ENCODE peak calls at places on chromosome 5, in seven cellular contexts. B is GM03348; T is HFFc6; N is fibroblast of lung; P is GM13976; V is stimulated activated CD4-positive, alpha-beta T cell treated with anti-CD3 and anti-CD28 coated beads, Interleukin-1b, Interleukin-23, amount 100 ng/mL, for 48 hours; I is D721Med. O is an unnamed sample.

GRCh38 chr5:174119386-174119785 is 73.9 kb downstream of the NSG2 start:
- DNase-seq in B (no peak), T (no peak), N (no peak), P (no peak), V (no peak), I (no peak), O (no peak)

GRCh38 chr5:135214897-135215616 is 181.0 kb upstream of the PITX1 start:
- DNase-seq in B (peak; percentile 58), T (no peak), N (peak; percentile 71), P (no peak), V (no peak), I (no peak), O (no peak)

GRCh38 chr5:54234304-54234938 is 76.0 kb downstream of the ARL15 start:
- DNase-seq in B (peak; percentile 64), T (peak; percentile 47), N (peak; percentile 81), P (peak; percentile 45), V (no peak), I (no peak), O (peak; percentile 31)

GRCh38 chr5:135324897-135325650 is 74.0 kb downstream of the MACROH2A1 start:
- DNase-seq in B (no peak), T (no peak), N (no peak), P (no peak), V (peak; percentile 23), I (no peak), O (no peak)

GRCh38 chr5:9197881-9198260 is 348.0 kb downstream of the SEMA5A start:
- DNase-seq in B (no peak), T (peak; percentile 62), N (peak; percentile 48), P (peak; percentile 59), V (no peak), I (no peak), O (peak; percentile 30)

GRCh38 chr5:142783601-142784291 is 13.6 kb downstream of the ARHGAP26 start:
- DNase-seq in B (peak; percentile 51), T (no peak), N (no peak), P (no peak), V (peak; percentile 87), I (no peak), O (no peak)

GRCh38 chr5:763998-764781 is 20.3 kb downstream of the ZDHHC11B start:
- DNase-seq in B (peak; percentile 2), T (no peak), N (no peak), P (no peak), V (no peak), I (no peak), O (no peak)

GRCh38 chr5:140348104-140348503 is 1.7 kb upstream of the HBEGF start:
- DNase-seq in B (no peak), T (no peak), N (no peak), P (no peak), V (no peak), I (no peak), O (no peak)

GRCh38 chr5:65721775-65722574 is at the start of the genes NLN and SGTB:
- DNase-seq in B (peak; percentile 97), T (peak; percentile 68), N (peak; percentile 72), P (peak; percentile 97), V (peak; percentile 81), I (peak; percentile 63), O (peak; percentile 67)

GRCh38 chr5:55853271-55853670 is 2.1 kb downstream of the IL31RA start:
- DNase-seq in B (no peak), T (no peak), N (no peak), P (no peak), V (no peak), I (no peak), O (no peak)

GRCh38 chr5:115936031-115936430 is 26.2 kb upstream of the LVRN start:
- DNase-seq in B (no peak), T (no peak), N (no peak), P (no peak), V (no peak), I (no peak), O (no peak)

GRCh38 chr5:173825215-173825865 is 62.8 kb upstream of the CPEB4 start:
- DNase-seq in B (peak; percentile 37), T (peak; percentile 55), N (no peak), P (no peak), V (no peak), I (no peak), O (no peak)

GRCh38 chr5:159104058-159104651 is 4.4 kb upstream of the EBF1 start:
- DNase-seq in B (no peak), T (no peak), N (peak; percentile 62), P (peak; percentile 22), V (no peak), I (no peak), O (no peak)

GRCh38 chr5:23053846-23054245 is 200.7 kb upstream of the CDH12 start:
- DNase-seq in B (no peak), T (no peak), N (no peak), P (no peak), V (no peak), I (no peak), O (no peak)

GRCh38 chr5:66151030-66151429 is 6.9 kb downstream of the SREK1 start:
- DNase-seq in B (no peak), T (no peak), N (no peak), P (no peak), V (peak; percentile 62), I (no peak), O (no peak)

GRCh38 chr5:44536650-44537260 is 147.5 kb upstream of the FGF10 start:
- DNase-seq in B (peak; percentile 48), T (peak; percentile 8), N (peak; percentile 65), P (peak; percentile 32), V (no peak), I (no peak), O (peak; percentile 25)

GRCh38 chr5:106121972-106122605 is 1548.6 kb downstream of the EFNA5 start:
- DNase-seq in B (peak; percentile 72), T (no peak), N (no peak), P (peak; percentile 39), V (no peak), I (no peak), O (no peak)

GRCh38 chr5:111743993-111744392 is 13.0 kb downstream of the NREP start:
- DNase-seq in B (no peak), T (peak; percentile 15), N (no peak), P (no peak), V (no peak), I (no peak), O (no peak)

GRCh38 chr5:42854795-42855194 is 43.1 kb upstream of the SELENOP start:
- DNase-seq in B (no peak), T (no peak), N (no peak), P (no peak), V (no peak), I (no peak), O (no peak)

GRCh38 chr5:44632344-44632743 is 176.4 kb upstream of the MRPS30 start:
- DNase-seq in B (no peak), T (no peak), N (no peak), P (no peak), V (no peak), I (no peak), O (peak; percentile 3)

GRCh38 chr5:139267481-139267880 is 26.1 kb upstream of the MATR3 start:
- DNase-seq in B (no peak), T (no peak), N (no peak), P (no peak), V (no peak), I (no peak), O (no peak)

GRCh38 chr5:177359451-177359851 is 1.7 kb downstream of the RGS14 start:
- DNase-seq in B (no peak), T (no peak), N (no peak), P (no peak), V (no peak), I (no peak), O (no peak)

GRCh38 chr5:81506900-81507588 is 113.1 kb upstream of the ACOT12 start:
- DNase-seq in B (peak; percentile 83), T (peak; percentile 87), N (peak; percentile 96), P (peak; percentile 77), V (peak; percentile 22), I (peak; percentile 14), O (peak; percentile 82)

GRCh38 chr5:158117467-158118165 is 258.7 kb upstream of the CLINT1 start:
- DNase-seq in B (peak; percentile 51), T (no peak), N (no peak), P (no peak), V (no peak), I (no peak), O (no peak)

GRCh38 chr5:126503602-126504104 is 80.4 kb downstream of the GRAMD2B start:
- DNase-seq in B (peak; percentile 43), T (no peak), N (peak; percentile 60), P (no peak), V (peak; percentile 30), I (no peak), O (no peak)

GRCh38 chr5:147913786-147914185 is 7.4 kb upstream of the C5orf46 start:
- DNase-seq in B (no peak), T (no peak), N (no peak), P (no peak), V (no peak), I (no peak), O (no peak)

GRCh38 chr5:41670854-41671791 is 160.7 kb upstream of the PLCXD3 start:
- DNase-seq in B (no peak), T (no peak), N (no peak), P (no peak), V (no peak), I (no peak), O (no peak)

GRCh38 chr5:157252741-157253465 is 13.0 kb upstream of the CYFIP2 start:
- DNase-seq in B (no peak), T (peak; percentile 20), N (no peak), P (peak; percentile 61), V (peak; percentile 64), I (no peak), O (peak; percentile 21)

GRCh38 chr5:141848771-141849370 is 29.3 kb downstream of the PCDH1 start:
- DNase-seq in B (peak; percentile 47), T (peak; percentile 27), N (peak; percentile 40), P (peak; percentile 53), V (no peak), I (no peak), O (no peak)

GRCh38 chr5:123997354-123998215 is 485.6 kb downstream of the CSNK1G3 start:
- DNase-seq in B (peak; percentile 70), T (peak; percentile 93), N (peak; percentile 29), P (no peak), V (no peak), I (no peak), O (peak; percentile 38)

GRCh38 chr5:169803077-169803981 is 166.3 kb downstream of the DOCK2 start:
- DNase-seq in B (peak; percentile 86), T (peak; percentile 98), N (peak; percentile 99), P (no peak), V (no peak), I (no peak), O (peak; percentile 80)

O was measured in stromal cell of bone marrow.